ENCODE peak calls at places on chromosomes 4 and X, in ten cellular contexts. One of them, this sample, is unnamed.

GRCh38 chrX:34764842-34765241 is 107.8 kb upstream of the TMEM47 start:
- DNase-seq in A549: no peak
- DNase-seq in activated T-cell treated with anti-CD3 and anti-CD28 coated beads for 48 hours: no peak
- DNase-seq in right cardiac atrium: no peak
- DNase-seq in psoas muscle: no peak
- DNase-seq in stimulated activated naive B cell treated with anti-CD40 and anti-IgM and Interleukin-4, amounts not matched to agents 10 μg/mL and 1 μg/mL and 100 μg/mL, for 72 hours: no peak
- DNase-seq in stimulated activated CD8-positive, alpha-beta memory T cell treated with anti-CD3 and anti-CD28 coated beads, Interleukin-7, amount 100 ng/mL, for 24 hours: no peak
- DNase-seq in SW480: peak; percentile 1
- DNase-seq in NCI-H1436: no peak
- DNase-seq in NCI-H1105 treated with DMSO at 0.1 percent for 48 hours: no peak
- DNase-seq in this sample: no peak

GRCh38 chr4:154722262-154722661 is 21.5 kb upstream of the LRAT start:
- DNase-seq in A549: no peak
- DNase-seq in activated T-cell treated with anti-CD3 and anti-CD28 coated beads for 48 hours: no peak
- DNase-seq in right cardiac atrium: no peak
- DNase-seq in psoas muscle: no peak
- DNase-seq in stimulated activated naive B cell treated with anti-CD40 and anti-IgM and Interleukin-4, amounts not matched to agents 10 μg/mL and 1 μg/mL and 100 μg/mL, for 72 hours: no peak
- DNase-seq in stimulated activated CD8-positive, alpha-beta memory T cell treated with anti-CD3 and anti-CD28 coated beads, Interleukin-7, amount 100 ng/mL, for 24 hours: no peak
- DNase-seq in SW480: no peak
- DNase-seq in NCI-H1436: no peak
- DNase-seq in NCI-H1105 treated with DMSO at 0.1 percent for 48 hours: no peak
- DNase-seq in this sample: no peak

GRCh38 chr4:131052646-131053045 is 1956.7 kb downstream of the C4orf33 start:
- DNase-seq in A549: no peak
- DNase-seq in activated T-cell treated with anti-CD3 and anti-CD28 coated beads for 48 hours: no peak
- DNase-seq in right cardiac atrium: no peak
- DNase-seq in psoas muscle: no peak
- DNase-seq in stimulated activated naive B cell treated with anti-CD40 and anti-IgM and Interleukin-4, amounts not matched to agents 10 μg/mL and 1 μg/mL and 100 μg/mL, for 72 hours: no peak
- DNase-seq in stimulated activated CD8-positive, alpha-beta memory T cell treated with anti-CD3 and anti-CD28 coated beads, Interleukin-7, amount 100 ng/mL, for 24 hours: no peak
- DNase-seq in SW480: no peak
- DNase-seq in NCI-H1436: no peak
- DNase-seq in NCI-H1105 treated with DMSO at 0.1 percent for 48 hours: no peak
- DNase-seq in this sample: no peak

GRCh38 chr4:1982124-1983052 is 26.4 kb downstream of the NELFA start:
- DNase-seq in A549: no peak
- DNase-seq in activated T-cell treated with anti-CD3 and anti-CD28 coated beads for 48 hours: no peak
- DNase-seq in right cardiac atrium: no peak
- DNase-seq in psoas muscle: no peak
- DNase-seq in stimulated activated naive B cell treated with anti-CD40 and anti-IgM and Interleukin-4, amounts not matched to agents 10 μg/mL and 1 μg/mL and 100 μg/mL, for 72 hours: no peak
- DNase-seq in stimulated activated CD8-positive, alpha-beta memory T cell treated with anti-CD3 and anti-CD28 coated beads, Interleukin-7, amount 100 ng/mL, for 24 hours: no peak
- DNase-seq in SW480: peak; percentile 27
- DNase-seq in NCI-H1436: no peak
- DNase-seq in NCI-H1105 treated with DMSO at 0.1 percent for 48 hours: no peak
- DNase-seq in this sample: no peak

GRCh38 chrX:135522132-135522530 is 1.7 kb downstream of the INTS6L start:
- DNase-seq in A549: no peak
- DNase-seq in activated T-cell treated with anti-CD3 and anti-CD28 coated beads for 48 hours: no peak
- DNase-seq in right cardiac atrium: no peak
- DNase-seq in psoas muscle: no peak
- DNase-seq in stimulated activated naive B cell treated with anti-CD40 and anti-IgM and Interleukin-4, amounts not matched to agents 10 μg/mL and 1 μg/mL and 100 μg/mL, for 72 hours: no peak
- DNase-seq in stimulated activated CD8-positive, alpha-beta memory T cell treated with anti-CD3 and anti-CD28 coated beads, Interleukin-7, amount 100 ng/mL, for 24 hours: no peak
- DNase-seq in SW480: no peak
- DNase-seq in NCI-H1436: no peak
- DNase-seq in NCI-H1105 treated with DMSO at 0.1 percent for 48 hours: no peak
- DNase-seq in this sample: no peak

GRCh38 chrX:133380882-133381619 is 34.2 kb downstream of the GPC4 start:
- DNase-seq in A549: no peak
- DNase-seq in activated T-cell treated with anti-CD3 and anti-CD28 coated beads for 48 hours: no peak
- DNase-seq in right cardiac atrium: no peak
- DNase-seq in psoas muscle: no peak
- DNase-seq in stimulated activated naive B cell treated with anti-CD40 and anti-IgM and Interleukin-4, amounts not matched to agents 10 μg/mL and 1 μg/mL and 100 μg/mL, for 72 hours: no peak
- DNase-seq in stimulated activated CD8-positive, alpha-beta memory T cell treated with anti-CD3 and anti-CD28 coated beads, Interleukin-7, amount 100 ng/mL, for 24 hours: no peak
- DNase-seq in SW480: no peak
- DNase-seq in NCI-H1436: no peak
- DNase-seq in NCI-H1105 treated with DMSO at 0.1 percent for 48 hours: no peak
- DNase-seq in this sample: no peak

GRCh38 chr4:138055890-138056289 is 186.3 kb downstream of the SLC7A11 start:
- DNase-seq in A549: no peak
- DNase-seq in activated T-cell treated with anti-CD3 and anti-CD28 coated beads for 48 hours: no peak
- DNase-seq in right cardiac atrium: no peak
- DNase-seq in psoas muscle: no peak
- DNase-seq in stimulated activated naive B cell treated with anti-CD40 and anti-IgM and Interleukin-4, amounts not matched to agents 10 μg/mL and 1 μg/mL and 100 μg/mL, for 72 hours: no peak
- DNase-seq in stimulated activated CD8-positive, alpha-beta memory T cell treated with anti-CD3 and anti-CD28 coated beads, Interleukin-7, amount 100 ng/mL, for 24 hours: no peak
- DNase-seq in SW480: no peak
- DNase-seq in NCI-H1436: no peak
- DNase-seq in NCI-H1105 treated with DMSO at 0.1 percent for 48 hours: no peak
- DNase-seq in this sample: no peak

GRCh38 chr4:6451309-6451708 is 21.1 kb downstream of the PPP2R2C start:
- DNase-seq in A549: no peak
- DNase-seq in activated T-cell treated with anti-CD3 and anti-CD28 coated beads for 48 hours: no peak
- DNase-seq in right cardiac atrium: no peak
- DNase-seq in psoas muscle: no peak
- DNase-seq in stimulated activated naive B cell treated with anti-CD40 and anti-IgM and Interleukin-4, amounts not matched to agents 10 μg/mL and 1 μg/mL and 100 μg/mL, for 72 hours: no peak
- DNase-seq in stimulated activated CD8-positive, alpha-beta memory T cell treated with anti-CD3 and anti-CD28 coated beads, Interleukin-7, amount 100 ng/mL, for 24 hours: no peak
- DNase-seq in SW480: no peak
- DNase-seq in NCI-H1436: no peak
- DNase-seq in NCI-H1105 treated with DMSO at 0.1 percent for 48 hours: no peak
- DNase-seq in this sample: no peak

GRCh38 chr4:96786306-96786705 is 946.4 kb downstream of the PDHA2 start:
- DNase-seq in A549: no peak
- DNase-seq in activated T-cell treated with anti-CD3 and anti-CD28 coated beads for 48 hours: no peak
- DNase-seq in right cardiac atrium: no peak
- DNase-seq in psoas muscle: no peak
- DNase-seq in stimulated activated naive B cell treated with anti-CD40 and anti-IgM and Interleukin-4, amounts not matched to agents 10 μg/mL and 1 μg/mL and 100 μg/mL, for 72 hours: no peak
- DNase-seq in stimulated activated CD8-positive, alpha-beta memory T cell treated with anti-CD3 and anti-CD28 coated beads, Interleukin-7, amount 100 ng/mL, for 24 hours: no peak
- DNase-seq in SW480: no peak
- DNase-seq in NCI-H1436: no peak
- DNase-seq in NCI-H1105 treated with DMSO at 0.1 percent for 48 hours: no peak
- DNase-seq in this sample: no peak

GRCh38 chr4:177093964-177094363 is 215.7 kb upstream of the NEIL3 start:
- DNase-seq in A549: no peak
- DNase-seq in activated T-cell treated with anti-CD3 and anti-CD28 coated beads for 48 hours: no peak
- DNase-seq in right cardiac atrium: no peak
- DNase-seq in psoas muscle: no peak
- DNase-seq in stimulated activated naive B cell treated with anti-CD40 and anti-IgM and Interleukin-4, amounts not matched to agents 10 μg/mL and 1 μg/mL and 100 μg/mL, for 72 hours: no peak
- DNase-seq in stimulated activated CD8-positive, alpha-beta memory T cell treated with anti-CD3 and anti-CD28 coated beads, Interleukin-7, amount 100 ng/mL, for 24 hours: no peak
- DNase-seq in SW480: no peak
- DNase-seq in NCI-H1436: no peak
- DNase-seq in NCI-H1105 treated with DMSO at 0.1 percent for 48 hours: no peak
- DNase-seq in this sample: no peak

GRCh38 chr4:113699772-113700171 is 61.8 kb downstream of the CAMK2D start:
- DNase-seq in A549: no peak
- DNase-seq in activated T-cell treated with anti-CD3 and anti-CD28 coated beads for 48 hours: no peak
- DNase-seq in right cardiac atrium: no peak
- DNase-seq in psoas muscle: no peak
- DNase-seq in stimulated activated naive B cell treated with anti-CD40 and anti-IgM and Interleukin-4, amounts not matched to agents 10 μg/mL and 1 μg/mL and 100 μg/mL, for 72 hours: no peak
- DNase-seq in stimulated activated CD8-positive, alpha-beta memory T cell treated with anti-CD3 and anti-CD28 coated beads, Interleukin-7, amount 100 ng/mL, for 24 hours: no peak
- DNase-seq in SW480: no peak
- DNase-seq in NCI-H1436: no peak
- DNase-seq in NCI-H1105 treated with DMSO at 0.1 percent for 48 hours: no peak
- DNase-seq in this sample: no peak

GRCh38 chrX:46959985-46960700 is 47.9 kb downstream of the JADE3 start:
- DNase-seq in A549: no peak
- DNase-seq in activated T-cell treated with anti-CD3 and anti-CD28 coated beads for 48 hours: no peak
- DNase-seq in right cardiac atrium: no peak
- DNase-seq in psoas muscle: no peak
- DNase-seq in stimulated activated naive B cell treated with anti-CD40 and anti-IgM and Interleukin-4, amounts not matched to agents 10 μg/mL and 1 μg/mL and 100 μg/mL, for 72 hours: no peak
- DNase-seq in stimulated activated CD8-positive, alpha-beta memory T cell treated with anti-CD3 and anti-CD28 coated beads, Interleukin-7, amount 100 ng/mL, for 24 hours: no peak
- DNase-seq in SW480: no peak
- DNase-seq in NCI-H1436: no peak
- DNase-seq in NCI-H1105 treated with DMSO at 0.1 percent for 48 hours: no peak
- DNase-seq in this sample: no peak

GRCh38 chr4:183607894-183608293 is 51.1 kb downstream of the RWDD4 start:
- DNase-seq in A549: no peak
- DNase-seq in activated T-cell treated with anti-CD3 and anti-CD28 coated beads for 48 hours: no peak
- DNase-seq in right cardiac atrium: no peak
- DNase-seq in psoas muscle: no peak
- DNase-seq in stimulated activated naive B cell treated with anti-CD40 and anti-IgM and Interleukin-4, amounts not matched to agents 10 μg/mL and 1 μg/mL and 100 μg/mL, for 72 hours: no peak
- DNase-seq in stimulated activated CD8-positive, alpha-beta memory T cell treated with anti-CD3 and anti-CD28 coated beads, Interleukin-7, amount 100 ng/mL, for 24 hours: no peak
- DNase-seq in SW480: no peak
- DNase-seq in NCI-H1436: no peak
- DNase-seq in NCI-H1105 treated with DMSO at 0.1 percent for 48 hours: no peak
- DNase-seq in this sample: no peak

GRCh38 chrX:129544780-129545179 is 4.7 kb downstream of the OCRL start:
- DNase-seq in A549: no peak
- DNase-seq in activated T-cell treated with anti-CD3 and anti-CD28 coated beads for 48 hours: no peak
- DNase-seq in right cardiac atrium: no peak
- DNase-seq in psoas muscle: no peak
- DNase-seq in stimulated activated naive B cell treated with anti-CD40 and anti-IgM and Interleukin-4, amounts not matched to agents 10 μg/mL and 1 μg/mL and 100 μg/mL, for 72 hours: no peak
- DNase-seq in stimulated activated CD8-positive, alpha-beta memory T cell treated with anti-CD3 and anti-CD28 coated beads, Interleukin-7, amount 100 ng/mL, for 24 hours: no peak
- DNase-seq in SW480: no peak
- DNase-seq in NCI-H1436: no peak
- DNase-seq in NCI-H1105 treated with DMSO at 0.1 percent for 48 hours: no peak
- DNase-seq in this sample: no peak

GRCh38 chrX:49754238-49754857 is 58.6 kb upstream of the PAGE1 start:
- DNase-seq in A549: peak; percentile 4
- DNase-seq in activated T-cell treated with anti-CD3 and anti-CD28 coated beads for 48 hours: peak; percentile 18
- DNase-seq in right cardiac atrium: peak; percentile 60
- DNase-seq in psoas muscle: peak; percentile 20
- DNase-seq in stimulated activated naive B cell treated with anti-CD40 and anti-IgM and Interleukin-4, amounts not matched to agents 10 μg/mL and 1 μg/mL and 100 μg/mL, for 72 hours: peak; percentile 21
- DNase-seq in stimulated activated CD8-positive, alpha-beta memory T cell treated with anti-CD3 and anti-CD28 coated beads, Interleukin-7, amount 100 ng/mL, for 24 hours: peak; percentile 7
- DNase-seq in SW480: peak; percentile 37
- DNase-seq in NCI-H1436: peak; percentile 16
- DNase-seq in NCI-H1105 treated with DMSO at 0.1 percent for 48 hours: peak; percentile 43
- DNase-seq in this sample: no peak

GRCh38 chrX:41526925-41527324 is 79.8 kb downstream of the NYX start:
- DNase-seq in A549: peak; percentile 18
- DNase-seq in activated T-cell treated with anti-CD3 and anti-CD28 coated beads for 48 hours: no peak
- DNase-seq in right cardiac atrium: no peak
- DNase-seq in psoas muscle: no peak
- DNase-seq in stimulated activated naive B cell treated with anti-CD40 and anti-IgM and Interleukin-4, amounts not matched to agents 10 μg/mL and 1 μg/mL and 100 μg/mL, for 72 hours: no peak
- DNase-seq in stimulated activated CD8-positive, alpha-beta memory T cell treated with anti-CD3 and anti-CD28 coated beads, Interleukin-7, amount 100 ng/mL, for 24 hours: no peak
- DNase-seq in SW480: no peak
- DNase-seq in NCI-H1436: no peak
- DNase-seq in NCI-H1105 treated with DMSO at 0.1 percent for 48 hours: no peak
- DNase-seq in this sample: peak; percentile 12

GRCh38 chrX:78658851-78659744 is at the start of gene RTL3:
- DNase-seq in A549: no peak
- DNase-seq in activated T-cell treated with anti-CD3 and anti-CD28 coated beads for 48 hours: no peak
- DNase-seq in right cardiac atrium: no peak
- DNase-seq in psoas muscle: no peak
- DNase-seq in stimulated activated naive B cell treated with anti-CD40 and anti-IgM and Interleukin-4, amounts not matched to agents 10 μg/mL and 1 μg/mL and 100 μg/mL, for 72 hours: no peak
- DNase-seq in stimulated activated CD8-positive, alpha-beta memory T cell treated with anti-CD3 and anti-CD28 coated beads, Interleukin-7, amount 100 ng/mL, for 24 hours: no peak
- DNase-seq in SW480: no peak
- DNase-seq in NCI-H1436: no peak
- DNase-seq in NCI-H1105 treated with DMSO at 0.1 percent for 48 hours: no peak
- DNase-seq in this sample: peak; percentile 64

GRCh38 chr4:7389719-7390118 is 45.0 kb downstream of the PSAPL1 start:
- DNase-seq in A549: no peak
- DNase-seq in activated T-cell treated with anti-CD3 and anti-CD28 coated beads for 48 hours: no peak
- DNase-seq in right cardiac atrium: no peak
- DNase-seq in psoas muscle: no peak
- DNase-seq in stimulated activated naive B cell treated with anti-CD40 and anti-IgM and Interleukin-4, amounts not matched to agents 10 μg/mL and 1 μg/mL and 100 μg/mL, for 72 hours: no peak
- DNase-seq in stimulated activated CD8-positive, alpha-beta memory T cell treated with anti-CD3 and anti-CD28 coated beads, Interleukin-7, amount 100 ng/mL, for 24 hours: no peak
- DNase-seq in SW480: no peak
- DNase-seq in NCI-H1436: no peak
- DNase-seq in NCI-H1105 treated with DMSO at 0.1 percent for 48 hours: no peak
- DNase-seq in this sample: no peak

GRCh38 chrX:84047339-84047738 is 140.7 kb downstream of the RPS6KA6 start:
- DNase-seq in A549: no peak
- DNase-seq in activated T-cell treated with anti-CD3 and anti-CD28 coated beads for 48 hours: no peak
- DNase-seq in right cardiac atrium: peak; percentile 16
- DNase-seq in psoas muscle: no peak
- DNase-seq in stimulated activated naive B cell treated with anti-CD40 and anti-IgM and Interleukin-4, amounts not matched to agents 10 μg/mL and 1 μg/mL and 100 μg/mL, for 72 hours: no peak
- DNase-seq in stimulated activated CD8-positive, alpha-beta memory T cell treated with anti-CD3 and anti-CD28 coated beads, Interleukin-7, amount 100 ng/mL, for 24 hours: no peak
- DNase-seq in SW480: no peak
- DNase-seq in NCI-H1436: peak; percentile 4
- DNase-seq in NCI-H1105 treated with DMSO at 0.1 percent for 48 hours: peak; percentile 2
- DNase-seq in this sample: no peak

GRCh38 chr4:187251896-187252295 is 528.2 kb upstream of the FAT1 start:
- DNase-seq in A549: no peak
- DNase-seq in activated T-cell treated with anti-CD3 and anti-CD28 coated beads for 48 hours: no peak
- DNase-seq in right cardiac atrium: no peak
- DNase-seq in psoas muscle: no peak
- DNase-seq in stimulated activated naive B cell treated with anti-CD40 and anti-IgM and Interleukin-4, amounts not matched to agents 10 μg/mL and 1 μg/mL and 100 μg/mL, for 72 hours: no peak
- DNase-seq in stimulated activated CD8-positive, alpha-beta memory T cell treated with anti-CD3 and anti-CD28 coated beads, Interleukin-7, amount 100 ng/mL, for 24 hours: no peak
- DNase-seq in SW480: no peak
- DNase-seq in NCI-H1436: no peak
- DNase-seq in NCI-H1105 treated with DMSO at 0.1 percent for 48 hours: no peak
- DNase-seq in this sample: no peak

GRCh38 chrX:35682481-35682880 is 115.7 kb upstream of the MAGEB16 start:
- DNase-seq in A549: no peak
- DNase-seq in activated T-cell treated with anti-CD3 and anti-CD28 coated beads for 48 hours: no peak
- DNase-seq in right cardiac atrium: no peak
- DNase-seq in psoas muscle: no peak
- DNase-seq in stimulated activated naive B cell treated with anti-CD40 and anti-IgM and Interleukin-4, amounts not matched to agents 10 μg/mL and 1 μg/mL and 100 μg/mL, for 72 hours: no peak
- DNase-seq in stimulated activated CD8-positive, alpha-beta memory T cell treated with anti-CD3 and anti-CD28 coated beads, Interleukin-7, amount 100 ng/mL, for 24 hours: no peak
- DNase-seq in SW480: no peak
- DNase-seq in NCI-H1436: no peak
- DNase-seq in NCI-H1105 treated with DMSO at 0.1 percent for 48 hours: no peak
- DNase-seq in this sample: no peak

GRCh38 chr4:182560358-182560757 is 317.2 kb downstream of the TENM3 start:
- DNase-seq in A549: no peak
- DNase-seq in activated T-cell treated with anti-CD3 and anti-CD28 coated beads for 48 hours: no peak
- DNase-seq in right cardiac atrium: no peak
- DNase-seq in psoas muscle: no peak
- DNase-seq in stimulated activated naive B cell treated with anti-CD40 and anti-IgM and Interleukin-4, amounts not matched to agents 10 μg/mL and 1 μg/mL and 100 μg/mL, for 72 hours: no peak
- DNase-seq in stimulated activated CD8-positive, alpha-beta memory T cell treated with anti-CD3 and anti-CD28 coated beads, Interleukin-7, amount 100 ng/mL, for 24 hours: no peak
- DNase-seq in SW480: no peak
- DNase-seq in NCI-H1436: no peak
- DNase-seq in NCI-H1105 treated with DMSO at 0.1 percent for 48 hours: no peak
- DNase-seq in this sample: no peak

GRCh38 chr4:80180743-80181142 is 16.6 kb upstream of the PRDM8 start:
- DNase-seq in A549: no peak
- DNase-seq in activated T-cell treated with anti-CD3 and anti-CD28 coated beads for 48 hours: no peak
- DNase-seq in right cardiac atrium: no peak
- DNase-seq in psoas muscle: no peak
- DNase-seq in stimulated activated naive B cell treated with anti-CD40 and anti-IgM and Interleukin-4, amounts not matched to agents 10 μg/mL and 1 μg/mL and 100 μg/mL, for 72 hours: no peak
- DNase-seq in stimulated activated CD8-positive, alpha-beta memory T cell treated with anti-CD3 and anti-CD28 coated beads, Interleukin-7, amount 100 ng/mL, for 24 hours: no peak
- DNase-seq in SW480: no peak
- DNase-seq in NCI-H1436: no peak
- DNase-seq in NCI-H1105 treated with DMSO at 0.1 percent for 48 hours: no peak
- DNase-seq in this sample: no peak

GRCh38 chr4:9904976-9905587 is 116.2 kb downstream of the SLC2A9 start:
- DNase-seq in A549: no peak
- DNase-seq in activated T-cell treated with anti-CD3 and anti-CD28 coated beads for 48 hours: no peak
- DNase-seq in right cardiac atrium: peak; percentile 66
- DNase-seq in psoas muscle: no peak
- DNase-seq in stimulated activated naive B cell treated with anti-CD40 and anti-IgM and Interleukin-4, amounts not matched to agents 10 μg/mL and 1 μg/mL and 100 μg/mL, for 72 hours: no peak
- DNase-seq in stimulated activated CD8-positive, alpha-beta memory T cell treated with anti-CD3 and anti-CD28 coated beads, Interleukin-7, amount 100 ng/mL, for 24 hours: no peak
- DNase-seq in SW480: peak; percentile 26
- DNase-seq in NCI-H1436: no peak
- DNase-seq in NCI-H1105 treated with DMSO at 0.1 percent for 48 hours: no peak
- DNase-seq in this sample: no peak

GRCh38 chr4:141047228-141047884 is 85.9 kb downstream of the RNF150 start:
- DNase-seq in A549: no peak
- DNase-seq in activated T-cell treated with anti-CD3 and anti-CD28 coated beads for 48 hours: no peak
- DNase-seq in right cardiac atrium: no peak
- DNase-seq in psoas muscle: no peak
- DNase-seq in stimulated activated naive B cell treated with anti-CD40 and anti-IgM and Interleukin-4, amounts not matched to agents 10 μg/mL and 1 μg/mL and 100 μg/mL, for 72 hours: no peak
- DNase-seq in stimulated activated CD8-positive, alpha-beta memory T cell treated with anti-CD3 and anti-CD28 coated beads, Interleukin-7, amount 100 ng/mL, for 24 hours: no peak
- DNase-seq in SW480: no peak
- DNase-seq in NCI-H1436: no peak
- DNase-seq in NCI-H1105 treated with DMSO at 0.1 percent for 48 hours: no peak
- DNase-seq in this sample: peak; percentile 21

GRCh38 chr4:145937990-145938611 is 522 bp downstream of the ZNF827 start:
- DNase-seq in A549: no peak
- DNase-seq in activated T-cell treated with anti-CD3 and anti-CD28 coated beads for 48 hours: peak; percentile 19
- DNase-seq in right cardiac atrium: no peak
- DNase-seq in psoas muscle: no peak
- DNase-seq in stimulated activated naive B cell treated with anti-CD40 and anti-IgM and Interleukin-4, amounts not matched to agents 10 μg/mL and 1 μg/mL and 100 μg/mL, for 72 hours: peak; percentile 37
- DNase-seq in stimulated activated CD8-positive, alpha-beta memory T cell treated with anti-CD3 and anti-CD28 coated beads, Interleukin-7, amount 100 ng/mL, for 24 hours: no peak
- DNase-seq in SW480: peak; percentile 52
- DNase-seq in NCI-H1436: no peak
- DNase-seq in NCI-H1105 treated with DMSO at 0.1 percent for 48 hours: peak; percentile 23
- DNase-seq in this sample: no peak

GRCh38 chr4:105088110-105088879 is 58.4 kb upstream of the TET2 start:
- DNase-seq in A549: no peak
- DNase-seq in activated T-cell treated with anti-CD3 and anti-CD28 coated beads for 48 hours: no peak
- DNase-seq in right cardiac atrium: no peak
- DNase-seq in psoas muscle: no peak
- DNase-seq in stimulated activated naive B cell treated with anti-CD40 and anti-IgM and Interleukin-4, amounts not matched to agents 10 μg/mL and 1 μg/mL and 100 μg/mL, for 72 hours: no peak
- DNase-seq in stimulated activated CD8-positive, alpha-beta memory T cell treated with anti-CD3 and anti-CD28 coated beads, Interleukin-7, amount 100 ng/mL, for 24 hours: no peak
- DNase-seq in SW480: no peak
- DNase-seq in NCI-H1436: no peak
- DNase-seq in NCI-H1105 treated with DMSO at 0.1 percent for 48 hours: no peak
- DNase-seq in this sample: peak; percentile 92

GRCh38 chr4:121252224-121252806 is 88.2 kb upstream of the TNIP3 start:
- DNase-seq in A549: peak; percentile 41
- DNase-seq in activated T-cell treated with anti-CD3 and anti-CD28 coated beads for 48 hours: peak; percentile 44
- DNase-seq in right cardiac atrium: peak; percentile 69
- DNase-seq in psoas muscle: peak; percentile 52
- DNase-seq in stimulated activated naive B cell treated with anti-CD40 and anti-IgM and Interleukin-4, amounts not matched to agents 10 μg/mL and 1 μg/mL and 100 μg/mL, for 72 hours: peak; percentile 6
- DNase-seq in stimulated activated CD8-positive, alpha-beta memory T cell treated with anti-CD3 and anti-CD28 coated beads, Interleukin-7, amount 100 ng/mL, for 24 hours: no peak
- DNase-seq in SW480: peak; percentile 52
- DNase-seq in NCI-H1436: peak; percentile 39
- DNase-seq in NCI-H1105 treated with DMSO at 0.1 percent for 48 hours: peak; percentile 29
- DNase-seq in this sample: peak; percentile 44